ENCODE peak calls at places on chromosomes 7 and 10, in nine cellular contexts. O is MM.1S; V is posterior cingulate gyrus; J is pons; T is HFFc6; U is body of pancreas; D is stimulated activated CD4-positive, alpha-beta T cell treated with anti-CD3 and anti-CD28 coated beads, Interleukin-15, amount 100 ng/mL, for 1 hour; Y is NCI-H1930; R is T-helper 9 cell. E is an unnamed sample.

GRCh38 chr10:22321156-22321711 is 335 bp downstream of the BMI1 start:
- DNase-seq in O (peak), R (peak), T (peak), Y (no peak), V (peak), D (peak), J (peak), U (peak), E (no peak)

GRCh38 chr10:87694011-87694794 is 34.5 kb downstream of the PAPSS2 start:
- DNase-seq in D (no peak), Y (no peak), V (no peak), R (no peak), U (no peak), O (no peak), T (peak), J (no peak), E (no peak)

GRCh38 chr7:30028749-30029635 is 780 bp downstream of the PLEKHA8 start:
- DNase-seq in T (peak), D (no peak), Y (no peak), U (peak), O (peak), V (peak), J (peak), R (no peak), E (peak)

GRCh38 chr7:35831208-35831607 is 30.4 kb downstream of the SEPTIN7 start:
- DNase-seq in O (no peak), R (no peak), D (no peak), Y (no peak), U (no peak), V (no peak), J (no peak), T (peak), E (no peak)

GRCh38 chr7:74311305-74311744 is 22.1 kb downstream of the CLIP2 start:
- DNase-seq in T (peak), U (no peak), V (no peak), O (no peak), J (no peak), Y (no peak), R (no peak), D (no peak), E (no peak)

GRCh38 chr10:78981970-78982281 is 86.8 kb upstream of the ZMIZ1 start:
- DNase-seq in O (no peak), V (no peak), R (no peak), D (no peak), Y (no peak), T (no peak), U (peak), J (no peak), E (no peak)

GRCh38 chr7:128758553-128758952 is 17.0 kb downstream of the OPN1SW start:
- DNase-seq in Y (no peak), T (no peak), V (no peak), U (no peak), O (no peak), D (no peak), J (no peak), R (no peak), E (no peak)

GRCh38 chr7:8724080-8724718 is 290.8 kb downstream of the NXPH1 start:
- DNase-seq in U (peak), Y (peak), D (no peak), O (peak), V (peak), T (no peak), J (peak), R (no peak), E (peak)

GRCh38 chr7:157682064-157682945 is 345.5 kb downstream of the DNAJB6 start:
- DNase-seq in J (no peak), R (no peak), U (no peak), Y (no peak), V (peak), O (no peak), D (no peak), T (no peak), E (no peak)

GRCh38 chr10:3096149-3096548 is 28.8 kb downstream of the PFKP start:
- DNase-seq in O (no peak), J (no peak), V (no peak), D (no peak), Y (no peak), T (no peak), U (no peak), R (no peak), E (no peak)

GRCh38 chr10:43042503-43043341 is 34.1 kb upstream of the RET start:
- DNase-seq in U (no peak), Y (no peak), O (no peak), T (no peak), V (peak), D (no peak), J (no peak), R (no peak), E (no peak)

GRCh38 chr7:44259547-44260457 is 59.0 kb downstream of the YKT6 start:
- DNase-seq in Y (no peak), O (no peak), D (no peak), J (peak), T (peak), U (peak), R (no peak), V (no peak), E (no peak)